ENCODE peak calls at places on chromosomes 6 and 20, in seven cellular contexts. One of them, this sample, is unnamed.

GRCh38 chr6:78611886-78612480 is 255.4 kb upstream of the IRAK1BP1 start:
- DNase-seq in neural progenitor cell: peak; percentile 5
- DNase-seq in GM12878: no peak
- DNase-seq in fibroblast of lung: peak; percentile 24
- DNase-seq in HCT116: no peak
- DNase-seq in keratinocyte: no peak
- DNase-seq in PC-3: peak; percentile 60
- DNase-seq in this sample: peak; percentile 42

GRCh38 chr20:19121916-19122315 is 90.5 kb upstream of the SLC24A3 start:
- DNase-seq in neural progenitor cell: no peak
- DNase-seq in GM12878: no peak
- DNase-seq in fibroblast of lung: no peak
- DNase-seq in HCT116: no peak
- DNase-seq in keratinocyte: no peak
- DNase-seq in PC-3: no peak
- DNase-seq in this sample: no peak

GRCh38 chr20:39829255-39829654 is 859.8 kb downstream of the MAFB start:
- DNase-seq in neural progenitor cell: peak; percentile 60
- DNase-seq in GM12878: no peak
- DNase-seq in fibroblast of lung: peak; percentile 56
- DNase-seq in HCT116: no peak
- DNase-seq in keratinocyte: no peak
- DNase-seq in PC-3: no peak
- DNase-seq in this sample: peak; percentile 23

GRCh38 chr20:11153819-11154218 is 480.0 kb upstream of the JAG1 start:
- DNase-seq in neural progenitor cell: no peak
- DNase-seq in GM12878: no peak
- DNase-seq in fibroblast of lung: no peak
- DNase-seq in HCT116: no peak
- DNase-seq in keratinocyte: no peak
- DNase-seq in PC-3: peak; percentile 82
- DNase-seq in this sample: no peak

GRCh38 chr6:139943391-139943790 is 568.9 kb upstream of the CITED2 start:
- DNase-seq in neural progenitor cell: no peak
- DNase-seq in GM12878: no peak
- DNase-seq in fibroblast of lung: peak; percentile 84
- DNase-seq in HCT116: no peak
- DNase-seq in keratinocyte: no peak
- DNase-seq in PC-3: peak; percentile 65
- DNase-seq in this sample: no peak

GRCh38 chr20:1624811-1625690 is 5.2 kb upstream of the SIRPB1 start:
- DNase-seq in neural progenitor cell: no peak
- DNase-seq in GM12878: no peak
- DNase-seq in fibroblast of lung: no peak
- DNase-seq in HCT116: no peak
- DNase-seq in keratinocyte: no peak
- DNase-seq in PC-3: peak; percentile 42
- DNase-seq in this sample: no peak

GRCh38 chr6:31058128-31058894 is 48.0 kb downstream of the MUC22 start:
- DNase-seq in neural progenitor cell: peak; percentile 83
- DNase-seq in GM12878: no peak
- DNase-seq in fibroblast of lung: peak; percentile 94
- DNase-seq in HCT116: peak; percentile 70
- DNase-seq in keratinocyte: peak; percentile 75
- DNase-seq in PC-3: peak; percentile 97
- DNase-seq in this sample: no peak

GRCh38 chr20:37697314-37697713 is 3.5 kb downstream of the CTNNBL1 start:
- DNase-seq in neural progenitor cell: no peak
- DNase-seq in GM12878: peak; percentile 66
- DNase-seq in fibroblast of lung: no peak
- DNase-seq in HCT116: no peak
- DNase-seq in keratinocyte: no peak
- DNase-seq in PC-3: no peak
- DNase-seq in this sample: no peak

GRCh38 chr6:116118608-116119007 is 7.3 kb downstream of the COL10A1 start:
- DNase-seq in neural progenitor cell: no peak
- DNase-seq in GM12878: no peak
- DNase-seq in fibroblast of lung: no peak
- DNase-seq in HCT116: no peak
- DNase-seq in keratinocyte: no peak
- DNase-seq in PC-3: no peak
- DNase-seq in this sample: no peak

GRCh38 chr6:149211046-149211571 is 106.4 kb upstream of the TAB2 start:
- DNase-seq in neural progenitor cell: no peak
- DNase-seq in GM12878: no peak
- DNase-seq in fibroblast of lung: no peak
- DNase-seq in HCT116: no peak
- DNase-seq in keratinocyte: no peak
- DNase-seq in PC-3: peak; percentile 10
- DNase-seq in this sample: no peak

GRCh38 chr6:17536586-17536985 is 63.5 kb upstream of the FAM8A1 start:
- DNase-seq in neural progenitor cell: no peak
- DNase-seq in GM12878: no peak
- DNase-seq in fibroblast of lung: no peak
- DNase-seq in HCT116: no peak
- DNase-seq in keratinocyte: no peak
- DNase-seq in PC-3: no peak
- DNase-seq in this sample: no peak

GRCh38 chr6:55524441-55524840 is 54.6 kb downstream of the HMGCLL1 start:
- DNase-seq in neural progenitor cell: no peak
- DNase-seq in GM12878: no peak
- DNase-seq in fibroblast of lung: no peak
- DNase-seq in HCT116: no peak
- DNase-seq in keratinocyte: no peak
- DNase-seq in PC-3: no peak
- DNase-seq in this sample: no peak

GRCh38 chr6:166997768-166998255 is 1.4 kb upstream of the CEP43 start:
- DNase-seq in neural progenitor cell: peak; percentile 81
- DNase-seq in GM12878: peak; percentile 27
- DNase-seq in fibroblast of lung: peak; percentile 65
- DNase-seq in HCT116: peak; percentile 62
- DNase-seq in keratinocyte: peak; percentile 92
- DNase-seq in PC-3: peak; percentile 76
- DNase-seq in this sample: peak; percentile 46

GRCh38 chr6:137968468-137968804 is 101.4 kb downstream of the TNFAIP3 start:
- DNase-seq in neural progenitor cell: no peak
- DNase-seq in GM12878: no peak
- DNase-seq in fibroblast of lung: no peak
- DNase-seq in HCT116: no peak
- DNase-seq in keratinocyte: no peak
- DNase-seq in PC-3: no peak
- DNase-seq in this sample: peak; percentile 4

GRCh38 chr20:7843613-7844012 is 96.6 kb downstream of the HAO1 start:
- DNase-seq in neural progenitor cell: no peak
- DNase-seq in GM12878: no peak
- DNase-seq in fibroblast of lung: peak; percentile 76
- DNase-seq in HCT116: no peak
- DNase-seq in keratinocyte: no peak
- DNase-seq in PC-3: no peak
- DNase-seq in this sample: no peak

GRCh38 chr20:61562897-61563504 is 310.9 kb downstream of the CDH4 start:
- DNase-seq in neural progenitor cell: no peak
- DNase-seq in GM12878: no peak
- DNase-seq in fibroblast of lung: no peak
- DNase-seq in HCT116: no peak
- DNase-seq in keratinocyte: no peak
- DNase-seq in PC-3: no peak
- DNase-seq in this sample: no peak

GRCh38 chr6:107466062-107466461 is 6.7 kb upstream of the PDSS2 start:
- DNase-seq in neural progenitor cell: no peak
- DNase-seq in GM12878: no peak
- DNase-seq in fibroblast of lung: no peak
- DNase-seq in HCT116: no peak
- DNase-seq in keratinocyte: no peak
- DNase-seq in PC-3: no peak
- DNase-seq in this sample: no peak

GRCh38 chr20:15482525-15482924 is 1090.7 kb downstream of the KIF16B start:
- DNase-seq in neural progenitor cell: peak; percentile 13
- DNase-seq in GM12878: no peak
- DNase-seq in fibroblast of lung: no peak
- DNase-seq in HCT116: no peak
- DNase-seq in keratinocyte: no peak
- DNase-seq in PC-3: peak; percentile 26
- DNase-seq in this sample: no peak

GRCh38 chr6:53426544-53427270 is 78.0 kb upstream of the ELOVL5 start:
- DNase-seq in neural progenitor cell: no peak
- DNase-seq in GM12878: peak; percentile 74
- DNase-seq in fibroblast of lung: no peak
- DNase-seq in HCT116: no peak
- DNase-seq in keratinocyte: no peak
- DNase-seq in PC-3: peak; percentile 18
- DNase-seq in this sample: peak; percentile 75

GRCh38 chr20:35491823-35492222 is 36.4 kb downstream of the CEP250 start:
- DNase-seq in neural progenitor cell: no peak
- DNase-seq in GM12878: no peak
- DNase-seq in fibroblast of lung: no peak
- DNase-seq in HCT116: no peak
- DNase-seq in keratinocyte: no peak
- DNase-seq in PC-3: no peak
- DNase-seq in this sample: no peak

GRCh38 chr20:35492352-35492751 is 37.0 kb downstream of the CEP250 start:
- DNase-seq in neural progenitor cell: no peak
- DNase-seq in GM12878: no peak
- DNase-seq in fibroblast of lung: no peak
- DNase-seq in HCT116: no peak
- DNase-seq in keratinocyte: no peak
- DNase-seq in PC-3: no peak
- DNase-seq in this sample: no peak

GRCh38 chr20:35489717-35490116 is 34.3 kb downstream of the CEP250 start:
- DNase-seq in neural progenitor cell: no peak
- DNase-seq in GM12878: no peak
- DNase-seq in fibroblast of lung: no peak
- DNase-seq in HCT116: no peak
- DNase-seq in keratinocyte: no peak
- DNase-seq in PC-3: no peak
- DNase-seq in this sample: no peak

GRCh38 chr20:35487479-35487878 is 32.1 kb downstream of the CEP250 start:
- DNase-seq in neural progenitor cell: no peak
- DNase-seq in GM12878: no peak
- DNase-seq in fibroblast of lung: no peak
- DNase-seq in HCT116: no peak
- DNase-seq in keratinocyte: no peak
- DNase-seq in PC-3: no peak
- DNase-seq in this sample: no peak

GRCh38 chr20:35490736-35491181 is 35.4 kb downstream of the CEP250 start:
- DNase-seq in neural progenitor cell: no peak
- DNase-seq in GM12878: peak; percentile 51
- DNase-seq in fibroblast of lung: no peak
- DNase-seq in HCT116: no peak
- DNase-seq in keratinocyte: no peak
- DNase-seq in PC-3: no peak
- DNase-seq in this sample: peak; percentile 37
- H3K9ac ChIP-seq in neural progenitor cell: no peak overlapping the region
- H3K9ac ChIP-seq in GM12878: peak overlapping the region; percentile 90
- H3K9ac ChIP-seq in fibroblast of lung: no peak overlapping the region
- H3K9ac ChIP-seq in HCT116: no peak overlapping the region
- H3K9ac ChIP-seq in keratinocyte: no peak overlapping the region
- H3K9ac ChIP-seq in PC-3: no peak overlapping the region
- H3K9ac ChIP-seq in this sample: peak overlapping the region; percentile 73

DNA sequence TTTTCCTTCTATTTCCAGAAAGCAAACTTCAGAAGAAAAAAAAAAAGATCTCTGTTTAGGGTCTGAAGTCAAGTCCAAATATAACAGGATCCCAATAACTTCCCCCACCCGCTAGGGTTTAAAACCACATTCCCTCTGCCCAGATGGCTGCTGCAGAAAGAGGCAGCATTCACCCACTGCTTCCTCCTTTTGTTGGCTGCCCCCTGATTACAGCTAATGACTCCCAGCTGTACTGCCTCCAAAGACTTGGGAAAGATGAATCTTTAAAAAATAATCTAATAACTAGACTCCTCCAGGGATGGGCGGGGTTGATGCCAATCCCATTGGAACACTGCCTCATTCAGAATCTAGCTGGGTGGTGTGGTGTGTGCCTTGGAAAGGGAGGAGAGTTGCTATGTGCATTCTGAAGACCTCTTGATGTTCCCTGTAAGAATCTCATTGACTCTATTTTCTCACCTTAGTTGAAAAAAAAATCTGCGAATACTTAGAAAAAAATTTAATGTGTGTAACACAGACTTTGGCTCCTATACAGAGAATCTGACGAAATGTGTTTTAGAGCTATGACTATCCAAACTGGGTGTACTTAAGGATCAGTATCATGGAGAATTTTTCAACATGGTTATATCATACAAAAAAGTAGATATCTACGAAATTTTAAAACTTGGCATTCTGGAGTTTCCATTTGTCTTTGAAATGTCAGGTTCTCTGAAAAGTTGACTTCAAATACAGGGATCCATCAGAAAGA is 174.0 kb downstream of the RNF144B start:
- DNase-seq in neural progenitor cell: no peak
- DNase-seq in GM12878: no peak
- DNase-seq in fibroblast of lung: no peak
- DNase-seq in HCT116: no peak
- DNase-seq in keratinocyte: no peak
- DNase-seq in PC-3: no peak
- DNase-seq in this sample: no peak
- H3K9ac ChIP-seq in neural progenitor cell: no peak overlapping the region
- H3K9ac ChIP-seq in GM12878: no peak overlapping the region
- H3K9ac ChIP-seq in fibroblast of lung: no peak overlapping the region
- H3K9ac ChIP-seq in HCT116: no peak overlapping the region
- H3K9ac ChIP-seq in keratinocyte: no peak overlapping the region
- H3K9ac ChIP-seq in PC-3: no peak overlapping the region
- H3K9ac ChIP-seq in this sample: no peak overlapping the region

DNA sequence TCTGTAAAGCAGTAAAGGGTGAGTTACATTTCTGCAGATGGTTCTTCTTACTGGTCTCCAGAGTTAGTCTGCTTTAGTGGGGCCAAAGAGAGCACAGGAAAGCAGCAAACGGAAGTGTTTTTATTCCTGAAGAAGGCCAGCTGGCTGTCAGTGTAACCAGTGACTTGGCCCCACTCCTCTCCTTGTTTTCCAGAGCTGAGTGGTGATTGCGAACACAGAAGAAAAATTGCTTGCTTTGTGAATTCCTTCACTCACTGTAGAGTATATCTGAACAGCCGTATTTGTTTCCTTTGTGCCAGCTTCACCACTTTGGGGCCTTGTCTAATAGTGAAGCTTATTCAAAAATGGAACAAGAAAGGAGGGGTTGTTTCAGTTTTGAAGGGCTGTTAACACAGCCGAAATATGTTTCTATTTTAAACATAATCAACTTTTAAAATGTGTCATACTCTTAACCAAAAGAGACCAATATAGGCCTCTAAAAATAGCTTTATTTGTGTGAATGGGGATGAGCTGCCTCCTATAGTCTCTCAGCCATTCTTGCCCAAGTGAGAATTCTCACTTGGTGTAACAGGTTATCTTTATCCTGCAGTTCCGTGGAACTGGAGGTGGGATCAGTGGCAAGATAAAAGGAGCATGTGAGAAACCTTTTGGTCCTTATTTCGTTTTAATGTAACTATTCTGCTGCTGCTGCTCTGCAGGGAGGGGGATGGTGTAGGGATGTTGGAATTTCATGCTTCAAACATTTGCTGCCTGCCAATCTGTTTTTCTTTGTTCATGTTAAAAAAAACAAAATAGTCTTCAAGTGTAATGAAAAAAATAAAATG is 37.8 kb downstream of the ZC2HC1B start:
- DNase-seq in neural progenitor cell: no peak
- DNase-seq in GM12878: peak; percentile 48
- DNase-seq in fibroblast of lung: peak; percentile 82
- DNase-seq in HCT116: no peak
- DNase-seq in keratinocyte: no peak
- DNase-seq in PC-3: no peak
- DNase-seq in this sample: peak; percentile 70
- H3K9ac ChIP-seq in neural progenitor cell: no peak overlapping the region
- H3K9ac ChIP-seq in GM12878: peak overlapping the region; percentile 62
- H3K9ac ChIP-seq in fibroblast of lung: no peak overlapping the region
- H3K9ac ChIP-seq in HCT116: no peak overlapping the region
- H3K9ac ChIP-seq in keratinocyte: no peak overlapping the region
- H3K9ac ChIP-seq in PC-3: no peak overlapping the region
- H3K9ac ChIP-seq in this sample: peak overlapping the region; percentile 54

GRCh38 chr20:47262365-47263013 is 94.0 kb downstream of the ZMYND8 start:
- DNase-seq in neural progenitor cell: no peak
- DNase-seq in GM12878: peak; percentile 84
- DNase-seq in fibroblast of lung: no peak
- DNase-seq in HCT116: no peak
- DNase-seq in keratinocyte: no peak
- DNase-seq in PC-3: no peak
- DNase-seq in this sample: peak; percentile 82
- H3K9ac ChIP-seq in neural progenitor cell: no peak overlapping the region
- H3K9ac ChIP-seq in GM12878: peak overlapping the region; percentile 72
- H3K9ac ChIP-seq in fibroblast of lung: no peak overlapping the region
- H3K9ac ChIP-seq in HCT116: no peak overlapping the region
- H3K9ac ChIP-seq in keratinocyte: no peak overlapping the region
- H3K9ac ChIP-seq in PC-3: no peak overlapping the region
- H3K9ac ChIP-seq in this sample: peak overlapping the region; percentile 54